ENCODE peak calls at places on chromosomes 7 and 10, in five cellular contexts. D is HCT116, M is esophagus squamous epithelium, E is fibroblast of lung, N is IMR-90. L is an unnamed sample.

GRCh38 chr10:70197235-70197952 is 27.1 kb upstream of the SAR1A start:
- DNase-seq in D (no peak), N (no peak), M (no peak), E (no peak), L (no peak)

GRCh38 chr10:110739811-110740271 is 95.7 kb downstream of the RBM20 start:
- DNase-seq in E (peak), M (no peak), N (no peak), D (peak), L (no peak)

GRCh38 chr7:12612622-12613021 is 42.1 kb downstream of the SCIN start:
- DNase-seq in E (no peak), D (no peak), M (no peak), N (no peak), L (no peak)

GRCh38 chr7:24718977-24719491 is 38.2 kb downstream of the GSDME start:
- DNase-seq in D (no peak), E (no peak), M (no peak), N (no peak), L (no peak)

GRCh38 chr7:1664711-1665591 is 5.1 kb upstream of the ELFN1 start:
- DNase-seq in N (peak), D (peak), M (no peak), E (peak), L (peak)

GRCh38 chr7:22094413-22095304 is 149.0 kb upstream of the CDCA7L start:
- DNase-seq in M (no peak), N (peak), E (peak), D (no peak), L (no peak)

GRCh38 chr7:121486590-121486989 is 90.5 kb upstream of the FAM3C start:
- DNase-seq in E (no peak), M (no peak), D (no peak), N (no peak), L (no peak)

GRCh38 chr10:84845628-84846261 is 517.4 kb downstream of the CCSER2 start:
- DNase-seq in N (no peak), D (peak), E (no peak), M (no peak), L (no peak)

GRCh38 chr10:133366130-133366478 is 7.0 kb downstream of the ECHS1 start:
- DNase-seq in E (no peak), D (no peak), M (no peak), N (no peak), L (no peak)

GRCh38 chr7:158413962-158414961 is 173.4 kb downstream of the PTPRN2 start:
- DNase-seq in E (peak), M (no peak), N (no peak), D (no peak), L (peak)

GRCh38 chr7:20030915-20031362 is 186.2 kb downstream of the MACC1 start:
- DNase-seq in M (no peak), E (peak), N (peak), D (peak), L (no peak)

GRCh38 chr7:45435846-45436245 is 138.3 kb upstream of the ADCY1 start:
- DNase-seq in M (no peak), D (no peak), N (peak), E (peak), L (no peak)

GRCh38 chr10:74151879-74152722 is 1.1 kb downstream of the ADK start:
- DNase-seq in E (no peak), N (no peak), D (no peak), M (no peak), L (no peak)

DNA sequence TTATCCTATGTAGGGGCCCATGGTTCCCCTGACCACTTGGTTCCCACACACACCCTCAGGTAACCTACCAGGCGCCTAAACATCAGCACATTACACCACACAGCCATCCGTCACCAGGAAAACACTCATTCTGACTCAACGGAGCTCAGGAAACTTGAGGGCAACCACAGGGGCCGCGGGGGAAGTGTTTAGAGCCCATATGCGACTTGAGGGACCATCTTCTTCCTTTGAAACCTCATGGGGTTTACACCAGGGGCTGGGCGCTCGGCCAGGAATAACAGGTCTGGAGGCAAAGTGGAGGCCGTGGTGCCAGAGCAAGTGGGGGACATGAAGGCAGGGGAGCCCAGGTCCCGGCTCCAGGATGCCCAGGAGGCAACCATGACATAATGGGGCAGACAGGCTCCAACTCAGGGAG is 1.5 kb downstream of the STX1A start:
- DNase-seq in E (peak), N (peak), D (peak), M (no peak), L (no peak)
- H3K4me3 ChIP-seq in E (peak), N (no peak), D (peak), M (peak), L (peak)

GRCh38 chr7:152120776-152121175 is 95.3 kb downstream of the GALNT11 start:
- DNase-seq in D (no peak), N (no peak), E (no peak), M (no peak), L (no peak)
- H3K4me3 ChIP-seq in D (no peak), N (no peak), E (no peak), M (no peak), L (no peak)

GRCh38 chr7:70694357-70694908 is 437.5 kb upstream of the GALNT17 start:
- DNase-seq in M (no peak), N (peak), E (peak), D (no peak), L (peak)
- H3K4me3 ChIP-seq in M (peak), N (peak), E (peak), D (no peak), L (peak)

GRCh38 chr7:65927489-65928448 is 54.2 kb downstream of the GUSB start:
- DNase-seq in E (no peak), N (no peak), M (no peak), D (no peak), L (no peak)
- H3K4me3 ChIP-seq in E (no peak), N (no peak), M (no peak), D (no peak), L (no peak)

GRCh38 chr7:27641576-27642230 is 21.0 kb downstream of the HIBADH start:
- DNase-seq in E (peak), N (no peak), M (no peak), D (no peak), L (no peak)

GRCh38 chr7:27635728-27636127 is 27.0 kb downstream of the HIBADH start:
- DNase-seq in N (no peak), D (no peak), M (no peak), E (no peak), L (no peak)

GRCh38 chr7:27636326-27637006 is 26.2 kb downstream of the HIBADH start:
- DNase-seq in N (no peak), M (no peak), E (no peak), D (no peak), L (no peak)

GRCh38 chr7:27642271-27642670 is 20.4 kb downstream of the HIBADH start:
- DNase-seq in M (no peak), D (no peak), E (no peak), N (no peak), L (no peak)

GRCh38 chr7:27640914-27641570 is 21.6 kb downstream of the HIBADH start:
- DNase-seq in D (no peak), N (peak), M (no peak), E (peak), L (no peak)
- H3K4me3 ChIP-seq in D (no peak), N (no peak), M (no peak), E (no peak), L (no peak)

DNA sequence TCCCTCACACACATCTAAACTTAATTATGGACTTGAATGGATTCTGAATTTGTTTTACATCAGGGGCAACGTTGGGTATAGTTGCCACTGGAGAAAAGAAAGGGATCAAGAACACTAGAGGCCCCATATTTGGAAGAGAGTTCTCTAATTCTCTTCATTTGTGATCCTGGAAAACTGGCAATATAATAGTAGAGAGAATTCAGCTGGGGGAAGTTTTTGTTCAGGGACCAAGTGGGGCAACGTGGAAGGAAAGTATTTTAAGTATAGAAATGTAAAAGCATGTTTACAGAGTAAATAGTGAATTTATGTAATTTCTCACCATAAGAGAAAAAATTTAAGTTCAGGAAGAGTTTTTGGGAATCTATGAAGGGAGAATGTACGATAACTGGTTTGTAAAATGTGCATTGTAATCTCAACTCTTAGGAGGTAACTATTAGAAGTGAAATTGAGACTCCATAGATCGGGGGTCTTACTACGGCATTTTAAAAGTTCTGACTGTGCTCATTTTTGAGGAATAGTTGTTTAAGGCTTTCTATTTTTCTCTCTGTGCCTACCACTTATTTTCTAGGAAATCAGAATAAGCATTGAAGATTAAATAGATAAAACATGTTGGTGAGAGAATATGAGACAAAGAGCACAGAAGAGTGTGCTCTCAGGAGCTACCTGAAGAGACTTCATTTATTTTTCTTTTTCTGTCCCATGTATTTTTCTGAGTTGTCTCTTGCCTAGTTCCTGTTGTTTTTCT is 3.4 kb downstream of the SDHAF3 start:
- DNase-seq in N (no peak), M (no peak), E (no peak), D (no peak), L (no peak)
- H3K4me3 ChIP-seq in N (no peak), M (no peak), E (no peak), D (no peak), L (no peak)

DNA sequence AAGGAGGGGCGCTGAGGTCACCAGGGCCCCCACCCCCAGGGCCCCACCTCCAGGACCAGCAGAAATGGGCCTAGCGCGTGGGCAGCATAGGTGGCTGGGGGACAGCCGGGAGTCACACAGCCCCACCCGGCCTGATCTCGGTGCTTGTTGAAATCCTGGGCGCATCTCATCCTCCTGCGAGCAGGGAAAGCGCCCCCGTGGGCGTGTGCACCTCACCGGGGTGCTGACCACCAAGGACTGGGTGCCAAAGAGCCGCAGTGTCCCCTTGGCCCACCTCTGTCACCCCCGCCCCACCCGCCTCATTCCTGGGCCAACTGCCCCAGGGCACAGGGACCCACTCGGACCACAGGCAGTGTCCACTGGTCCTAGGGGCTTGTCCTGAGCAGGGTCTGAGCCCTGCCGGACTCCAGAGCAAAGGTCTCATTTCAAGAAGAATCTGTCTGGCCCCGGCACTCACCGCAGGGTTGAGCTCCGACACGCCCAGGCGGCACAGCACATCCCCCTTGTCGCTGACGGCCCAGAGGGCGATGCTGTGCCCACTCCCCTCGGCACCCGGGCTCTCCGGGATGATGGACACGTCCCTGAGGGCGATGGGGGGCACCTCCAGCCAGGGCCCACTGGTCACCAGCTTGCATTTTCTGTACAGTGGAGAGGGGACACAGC is 11.4 kb downstream of the BHLHA15 start:
- DNase-seq in N (no peak), M (no peak), D (no peak), E (no peak), L (peak)
- H3K4me3 ChIP-seq in N (no peak), M (no peak), D (no peak), E (no peak), L (no peak)

GRCh38 chr10:43689007-43689491 is 40.4 kb upstream of the ZNF32 start:
- DNase-seq in D (no peak), M (no peak), N (no peak), E (no peak), L (no peak)
- H3K4me3 ChIP-seq in D (no peak), M (peak), N (no peak), E (no peak), L (peak)

DNA sequence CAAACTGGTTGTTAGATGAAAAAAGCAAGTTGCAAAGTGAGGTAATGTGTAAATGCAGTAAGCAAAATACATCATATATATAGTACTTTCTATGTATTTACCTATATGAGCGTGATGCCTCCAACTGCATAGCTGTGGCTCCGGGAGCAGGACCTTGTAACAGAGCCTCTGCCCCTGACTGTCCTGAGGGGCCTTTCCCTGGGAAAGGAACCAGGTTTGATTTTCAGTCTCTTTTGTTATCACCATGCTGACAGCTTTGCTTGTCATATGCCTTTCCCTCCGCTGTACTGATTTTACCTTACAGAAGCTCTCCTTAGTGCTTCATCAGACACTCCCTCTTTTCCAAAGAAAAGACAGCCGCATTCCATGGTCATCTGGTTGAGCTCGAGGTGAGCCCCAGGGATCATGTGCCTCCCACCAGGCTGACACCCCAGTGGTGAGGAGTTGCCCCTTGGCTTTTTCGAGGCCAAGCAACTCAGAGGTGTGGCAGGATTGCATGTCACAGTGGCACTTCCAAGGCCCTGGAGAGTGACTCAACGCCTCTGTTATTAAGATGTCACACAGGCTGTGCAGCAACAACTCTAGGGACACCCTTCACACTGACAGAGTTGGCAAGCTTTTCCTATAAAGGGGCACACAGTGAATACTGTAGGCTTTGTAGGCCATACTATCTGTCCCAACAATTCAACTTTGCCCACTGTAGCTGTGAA is 78.9 kb downstream of the ALOX5 start:
- DNase-seq in N (no peak), M (no peak), E (no peak), D (no peak), L (no peak)
- H3K4me3 ChIP-seq in N (no peak), M (no peak), E (no peak), D (no peak), L (no peak)

GRCh38 chr7:149494738-149495368 is 2.8 kb downstream of the ZNF746 start:
- DNase-seq in E (no peak), D (no peak), M (no peak), N (peak), L (no peak)
- H3K4me3 ChIP-seq in E (no peak), D (no peak), M (no peak), N (no peak), L (peak)